ENCODE peak calls at places on chromosome 14, in seven cellular contexts. One of them, this sample, is unnamed. For H3K4me1, the result is how much of the 10 kb centered on the place peaks cover.

GRCh38 chr14:25518347-25518746 is 468.4 kb upstream of the STXBP6 start:
- DNase-seq in HCT116: no peak
- DNase-seq in heart left ventricle: no peak
- DNase-seq in H9: no peak
- DNase-seq in GM23338: no peak
- DNase-seq in psoas muscle: no peak
- DNase-seq in heart right ventricle: no peak
- DNase-seq in this sample: no peak

GRCh38 chr14:98014851-98015615 is 1217.9 kb downstream of the VRK1 start:
- DNase-seq in HCT116: no peak
- DNase-seq in heart left ventricle: no peak
- DNase-seq in H9: no peak
- DNase-seq in GM23338: no peak
- DNase-seq in psoas muscle: no peak
- DNase-seq in heart right ventricle: no peak
- DNase-seq in this sample: no peak

GRCh38 chr14:58977366-58977765 is 211.1 kb upstream of the DAAM1 start:
- DNase-seq in HCT116: no peak
- DNase-seq in heart left ventricle: no peak
- DNase-seq in H9: no peak
- DNase-seq in GM23338: no peak
- DNase-seq in psoas muscle: no peak
- DNase-seq in heart right ventricle: no peak
- DNase-seq in this sample: no peak

GRCh38 chr14:103735022-103735421 is 19.4 kb downstream of the ZFYVE21 start:
- DNase-seq in HCT116: no peak
- DNase-seq in heart left ventricle: peak
- DNase-seq in H9: no peak
- DNase-seq in GM23338: no peak
- DNase-seq in psoas muscle: peak
- DNase-seq in heart right ventricle: no peak
- DNase-seq in this sample: peak

GRCh38 chr14:54877015-54877702 is 25.5 kb downstream of the GCH1 start:
- DNase-seq in HCT116: no peak
- DNase-seq in heart left ventricle: no peak
- DNase-seq in H9: no peak
- DNase-seq in GM23338: no peak
- DNase-seq in psoas muscle: no peak
- DNase-seq in heart right ventricle: no peak
- DNase-seq in this sample: no peak

GRCh38 chr14:100640481-100641273 is 53.5 kb upstream of the BEGAIN start:
- DNase-seq in HCT116: no peak
- DNase-seq in heart left ventricle: no peak
- DNase-seq in H9: no peak
- DNase-seq in GM23338: no peak
- DNase-seq in psoas muscle: no peak
- DNase-seq in heart right ventricle: no peak
- DNase-seq in this sample: no peak

GRCh38 chr14:36657409-36658090 is 4.1 kb upstream of the PAX9 start:
- DNase-seq in HCT116: no peak
- DNase-seq in heart left ventricle: no peak
- DNase-seq in H9: peak
- DNase-seq in GM23338: peak
- DNase-seq in psoas muscle: no peak
- DNase-seq in heart right ventricle: no peak
- DNase-seq in this sample: no peak

GRCh38 chr14:59133709-59134108 is 54.8 kb upstream of the DAAM1 start:
- DNase-seq in HCT116: no peak
- DNase-seq in heart left ventricle: no peak
- DNase-seq in H9: no peak
- DNase-seq in GM23338: no peak
- DNase-seq in psoas muscle: no peak
- DNase-seq in heart right ventricle: no peak
- DNase-seq in this sample: no peak

GRCh38 chr14:37709419-37710195 is 114.2 kb downstream of the TTC6 start:
- DNase-seq in HCT116: peak
- DNase-seq in heart left ventricle: no peak
- DNase-seq in H9: no peak
- DNase-seq in GM23338: peak
- DNase-seq in psoas muscle: no peak
- DNase-seq in heart right ventricle: no peak
- DNase-seq in this sample: no peak

GRCh38 chr14:39265741-39266588 is 32.2 kb downstream of the MIA2 start:
- DNase-seq in HCT116: peak
- DNase-seq in heart left ventricle: no peak
- DNase-seq in H9: no peak
- DNase-seq in GM23338: no peak
- DNase-seq in psoas muscle: peak
- DNase-seq in heart right ventricle: peak
- DNase-seq in this sample: no peak

GRCh38 chr14:64682843-64683242 is 21.4 kb upstream of the PLEKHG3 start:
- DNase-seq in HCT116: no peak
- DNase-seq in heart left ventricle: no peak
- DNase-seq in H9: no peak
- DNase-seq in GM23338: no peak
- DNase-seq in psoas muscle: no peak
- DNase-seq in heart right ventricle: no peak
- DNase-seq in this sample: no peak

GRCh38 chr14:67526676-67527459 is 6.2 kb upstream of the PLEKHH1 start:
- DNase-seq in HCT116: peak
- DNase-seq in heart left ventricle: no peak
- DNase-seq in H9: peak
- DNase-seq in GM23338: peak
- DNase-seq in psoas muscle: peak
- DNase-seq in heart right ventricle: peak
- DNase-seq in this sample: peak

GRCh38 chr14:104451474-104451873 is 128.1 kb upstream of the C14orf180 start:
- DNase-seq in HCT116: no peak
- DNase-seq in heart left ventricle: no peak
- DNase-seq in H9: no peak
- DNase-seq in GM23338: no peak
- DNase-seq in psoas muscle: no peak
- DNase-seq in heart right ventricle: no peak
- DNase-seq in this sample: no peak

GRCh38 chr14:70212752-70213151 is 24.0 kb upstream of the SLC8A3 start:
- DNase-seq in HCT116: no peak
- DNase-seq in heart left ventricle: no peak
- DNase-seq in H9: no peak
- DNase-seq in GM23338: no peak
- DNase-seq in psoas muscle: no peak
- DNase-seq in heart right ventricle: no peak
- DNase-seq in this sample: no peak
- H3K4me1 ChIP-seq in HCT116: under half
- H3K4me1 ChIP-seq in heart left ventricle: under half
- H3K4me1 ChIP-seq in H9: under half
- H3K4me1 ChIP-seq in GM23338: under half
- H3K4me1 ChIP-seq in psoas muscle: under half
- H3K4me1 ChIP-seq in heart right ventricle: under half
- H3K4me1 ChIP-seq in this sample: under half

DNA sequence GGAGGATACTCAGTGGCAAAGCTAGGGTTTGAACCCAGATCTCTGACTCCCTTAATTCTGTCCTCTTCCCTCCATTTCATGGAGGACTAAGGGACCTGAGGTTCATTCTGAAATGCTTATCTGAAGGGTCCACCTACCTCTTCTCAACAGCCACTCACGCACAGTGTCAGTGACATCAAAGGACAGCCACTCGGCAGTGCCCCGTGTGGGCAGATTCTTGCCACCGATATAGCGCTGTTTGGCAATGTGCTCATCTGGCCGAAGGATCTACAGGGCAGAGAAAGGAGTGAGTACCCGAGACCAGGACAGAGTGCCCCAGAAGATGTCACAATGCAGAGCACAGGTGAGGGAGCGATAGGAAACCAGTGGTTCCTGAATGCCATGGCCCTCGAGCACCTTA is 10.8 kb downstream of the TGFB3 start:
- DNase-seq in HCT116: no peak
- DNase-seq in heart left ventricle: no peak
- DNase-seq in H9: no peak
- DNase-seq in GM23338: peak
- DNase-seq in psoas muscle: no peak
- DNase-seq in heart right ventricle: no peak
- DNase-seq in this sample: no peak
- TF ChIP-seq CTCF in HCT116: no peak
- TF ChIP-seq CTCF in heart left ventricle: no peak
- TF ChIP-seq CTCF in H9: peak
- TF ChIP-seq CTCF in GM23338: no peak
- TF ChIP-seq CTCF in psoas muscle: no peak
- TF ChIP-seq CTCF in heart right ventricle: no peak
- TF ChIP-seq CTCF in this sample: no peak

GRCh38 chr14:51612449-51612848 is 39.3 kb upstream of the FRMD6 start:
- DNase-seq in HCT116: no peak
- DNase-seq in heart left ventricle: no peak
- DNase-seq in H9: no peak
- DNase-seq in GM23338: no peak
- DNase-seq in psoas muscle: no peak
- DNase-seq in heart right ventricle: no peak
- DNase-seq in this sample: no peak

GRCh38 chr14:51607677-51608076 is 44.0 kb upstream of the FRMD6 start:
- DNase-seq in HCT116: no peak
- DNase-seq in heart left ventricle: no peak
- DNase-seq in H9: no peak
- DNase-seq in GM23338: no peak
- DNase-seq in psoas muscle: no peak
- DNase-seq in heart right ventricle: no peak
- DNase-seq in this sample: no peak

GRCh38 chr14:51610766-51611165 is 40.9 kb upstream of the FRMD6 start:
- DNase-seq in HCT116: no peak
- DNase-seq in heart left ventricle: no peak
- DNase-seq in H9: no peak
- DNase-seq in GM23338: no peak
- DNase-seq in psoas muscle: no peak
- DNase-seq in heart right ventricle: no peak
- DNase-seq in this sample: no peak

GRCh38 chr14:51609987-51610283 is 41.8 kb upstream of the FRMD6 start:
- DNase-seq in HCT116: no peak
- DNase-seq in heart left ventricle: no peak
- DNase-seq in H9: no peak
- DNase-seq in GM23338: no peak
- DNase-seq in psoas muscle: no peak
- DNase-seq in heart right ventricle: no peak
- DNase-seq in this sample: no peak

GRCh38 chr14:51609251-51609986 is 42.3 kb upstream of the FRMD6 start:
- DNase-seq in HCT116: no peak
- DNase-seq in heart left ventricle: no peak
- DNase-seq in H9: no peak
- DNase-seq in GM23338: no peak
- DNase-seq in psoas muscle: no peak
- DNase-seq in heart right ventricle: no peak
- DNase-seq in this sample: no peak
- H3K27ac ChIP-seq in HCT116: no peak
- H3K27ac ChIP-seq in heart left ventricle: no peak
- H3K27ac ChIP-seq in H9: no peak
- H3K27ac ChIP-seq in GM23338: no peak
- H3K27ac ChIP-seq in psoas muscle: no peak
- H3K27ac ChIP-seq in heart right ventricle: no peak
- H3K27ac ChIP-seq in this sample: no peak

DNA sequence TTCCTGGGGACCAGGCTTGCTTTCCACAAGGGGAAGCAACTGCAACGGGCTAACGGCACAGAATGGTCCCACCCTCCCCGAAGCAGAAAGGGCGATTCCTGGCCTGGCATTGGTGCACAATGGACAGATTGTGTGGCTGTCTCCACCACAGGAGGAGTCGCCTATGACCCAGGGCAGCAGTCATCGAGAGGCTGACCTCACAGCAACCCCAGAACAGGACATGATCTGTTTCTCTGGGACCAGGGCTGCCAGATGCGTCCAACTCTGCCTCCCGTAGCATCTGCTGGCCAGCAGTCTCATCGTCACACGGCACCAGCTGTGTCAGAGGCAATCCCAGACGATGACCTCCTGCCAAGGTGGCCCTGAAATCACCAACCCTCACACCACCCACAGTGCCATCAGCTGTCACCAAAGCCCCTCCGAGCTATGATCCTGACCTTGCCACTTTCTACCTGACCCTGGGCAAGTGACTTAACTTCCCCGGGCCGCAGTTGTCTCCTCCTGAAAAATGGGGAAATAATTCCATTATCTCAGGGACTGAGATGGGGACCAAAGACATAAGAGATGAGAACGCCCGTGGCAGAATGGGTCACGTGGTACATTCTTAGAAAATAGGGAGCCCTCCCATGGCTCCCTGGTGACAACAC is 86.6 kb downstream of the CHGA start:
- DNase-seq in HCT116: no peak
- DNase-seq in heart left ventricle: no peak
- DNase-seq in H9: no peak
- DNase-seq in GM23338: no peak
- DNase-seq in psoas muscle: peak
- DNase-seq in heart right ventricle: no peak
- DNase-seq in this sample: no peak
- H3K4me1 ChIP-seq in HCT116: under half
- H3K4me1 ChIP-seq in heart left ventricle: half or more
- H3K4me1 ChIP-seq in H9: under half
- H3K4me1 ChIP-seq in GM23338: under half
- H3K4me1 ChIP-seq in psoas muscle: under half
- H3K4me1 ChIP-seq in heart right ventricle: half or more
- H3K4me1 ChIP-seq in this sample: under half

GRCh38 chr14:79584679-79585078 is 626.6 kb downstream of the DIO2 start:
- DNase-seq in HCT116: no peak
- DNase-seq in heart left ventricle: no peak
- DNase-seq in H9: no peak
- DNase-seq in GM23338: no peak
- DNase-seq in psoas muscle: no peak
- DNase-seq in heart right ventricle: no peak
- DNase-seq in this sample: peak
- TF ChIP-seq CTCF in HCT116: no peak
- TF ChIP-seq CTCF in heart left ventricle: no peak
- TF ChIP-seq CTCF in H9: no peak
- TF ChIP-seq CTCF in GM23338: peak
- TF ChIP-seq CTCF in psoas muscle: no peak
- TF ChIP-seq CTCF in heart right ventricle: no peak
- TF ChIP-seq CTCF in this sample: no peak

DNA sequence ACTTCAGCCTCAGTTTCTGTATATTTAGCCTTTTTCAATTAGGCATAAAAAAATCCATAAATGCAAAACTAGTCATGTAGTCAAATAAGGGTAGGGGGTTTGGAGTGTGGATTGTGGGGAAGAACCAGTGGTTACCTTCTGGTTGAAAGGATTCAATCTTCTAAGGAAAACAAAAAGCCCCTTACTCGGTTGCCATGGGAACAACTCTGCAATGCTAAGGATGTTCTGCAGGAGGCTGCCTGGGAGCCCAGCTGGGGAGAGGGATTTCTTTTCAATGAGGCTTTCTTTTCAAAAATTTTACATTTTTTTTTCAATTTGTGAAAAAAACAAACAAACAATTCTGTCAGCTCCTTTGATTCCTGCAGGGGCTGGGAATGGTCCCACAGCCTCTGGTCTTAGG is 67.2 kb downstream of the SLC8A3 start:
- DNase-seq in HCT116: no peak
- DNase-seq in heart left ventricle: no peak
- DNase-seq in H9: peak
- DNase-seq in GM23338: peak
- DNase-seq in psoas muscle: no peak
- DNase-seq in heart right ventricle: no peak
- DNase-seq in this sample: no peak
- H3K27ac ChIP-seq in HCT116: no peak
- H3K27ac ChIP-seq in heart left ventricle: no peak
- H3K27ac ChIP-seq in H9: no peak
- H3K27ac ChIP-seq in GM23338: no peak
- H3K27ac ChIP-seq in psoas muscle: no peak
- H3K27ac ChIP-seq in heart right ventricle: no peak
- H3K27ac ChIP-seq in this sample: no peak

This sample was measured in adrenal gland.